ENCODE peak calls at places on chromosomes 12 and 14, in five cellular contexts. Z is skeletal muscle cell, W is HS-5, J is left colon, S is AG09319. C is an unnamed sample.

GRCh38 chr14:21915814-21916213 is 242.2 kb upstream of the OR4E1 start:
- DNase-seq in Z (no peak), W (no peak), J (no peak), S (no peak), C (no peak)

GRCh38 chr12:113298861-113299545 is 35.9 kb downstream of the SLC8B1 start:
- DNase-seq in Z (no peak), W (no peak), J (peak), S (no peak), C (no peak)

GRCh38 chr14:100142073-100143040 is 17.1 kb downstream of the DEGS2 start:
- DNase-seq in Z (no peak), W (no peak), J (peak), S (no peak), C (no peak)

GRCh38 chr12:124683330-124683662 is 115.9 kb upstream of the NCOR2 start:
- DNase-seq in Z (no peak), W (no peak), J (no peak), S (no peak), C (no peak)

GRCh38 chr12:22531205-22531604 is 13.1 kb downstream of the C2CD5 start:
- DNase-seq in Z (no peak), W (no peak), J (no peak), S (no peak), C (no peak)

GRCh38 chr12:44835641-44836379 is 40.3 kb downstream of the NELL2 start:
- DNase-seq in Z (no peak), W (no peak), J (no peak), S (no peak), C (no peak)

GRCh38 chr14:29851397-29851796 is 76.2 kb downstream of the PRKD1 start:
- DNase-seq in Z (no peak), W (no peak), J (no peak), S (no peak), C (peak)

GRCh38 chr12:109900752-109901580 is 892 bp downstream of the TCHP start:
- DNase-seq in Z (no peak), W (no peak), J (no peak), S (no peak), C (no peak)

GRCh38 chr14:66600416-66600815 is 92.5 kb downstream of the GPHN start:
- DNase-seq in Z (no peak), W (no peak), J (no peak), S (no peak), C (no peak)

GRCh38 chr12:32926356-32926755 is 29.8 kb upstream of the PKP2 start:
- DNase-seq in Z (no peak), W (no peak), J (no peak), S (no peak), C (no peak)

GRCh38 chr14:106211489-106211888 is 685.1 kb downstream of the TMEM121 start:
- DNase-seq in Z (no peak), W (no peak), J (no peak), S (no peak), C (no peak)

C was measured in GM04503.